ENCODE peak calls at places on chromosomes 7 and 10, in nine cellular contexts. D, Z, J, K, I, G, L, X and Y are unnamed samples.

GRCh38 chr7:152924826-152925411 is 165.4 kb downstream of the ACTR3B start:
- DNase-seq in D (no peak), Z (no peak), J (no peak), K (no peak), I (no peak), G (no peak), L (no peak), X (no peak), Y (no peak)

GRCh38 chr7:5780801-5781496 is 514 bp downstream of the RNF216 start:
- DNase-seq in D (no peak), Z (no peak), J (peak; percentile 62), K (peak; percentile 91), I (no peak), G (peak; percentile 21), L (peak; percentile 60), X (peak; percentile 22), Y (peak; percentile 73)

GRCh38 chr10:47349941-47350371 is 1.8 kb downstream of the RBP3 start:
- DNase-seq in D (no peak), Z (no peak), J (no peak), K (peak; percentile 69), I (no peak), G (no peak), L (no peak), X (no peak), Y (peak; percentile 74)

GRCh38 chr7:151537818-151538561 is 18.3 kb upstream of the RHEB start:
- DNase-seq in D (no peak), Z (no peak), J (no peak), K (no peak), I (no peak), G (no peak), L (no peak), X (no peak), Y (no peak)

GRCh38 chr10:71737356-71738172 is 18.0 kb upstream of the C10orf105 start:
- DNase-seq in D (no peak), Z (no peak), J (no peak), K (no peak), I (no peak), G (no peak), L (no peak), X (no peak), Y (no peak)

GRCh38 chr7:1767524-1767923 is 97.4 kb downstream of the ELFN1 start:
- DNase-seq in D (no peak), Z (no peak), J (no peak), K (no peak), I (no peak), G (no peak), L (no peak), X (no peak), Y (peak; percentile 38)

GRCh38 chr10:89122431-89123066 is 84.6 kb downstream of the CH25H start:
- DNase-seq in D (no peak), Z (no peak), J (peak; percentile 12), K (no peak), I (no peak), G (peak; percentile 20), L (no peak), X (no peak), Y (no peak)

GRCh38 chr7:1920266-1920681 is 250.2 kb downstream of the ELFN1 start:
- DNase-seq in D (no peak), Z (peak; percentile 72), J (no peak), K (peak; percentile 84), I (no peak), G (no peak), L (peak; percentile 14), X (peak; percentile 55), Y (no peak)

GRCh38 chr7:51645298-51645697 is 328.7 kb upstream of the COBL start:
- DNase-seq in D (no peak), Z (no peak), J (no peak), K (no peak), I (peak; percentile 66), G (no peak), L (no peak), X (no peak), Y (no peak)

GRCh38 chr10:125734823-125735222 is 15.3 kb downstream of the EDRF1 start:
- DNase-seq in D (no peak), Z (no peak), J (no peak), K (no peak), I (no peak), G (no peak), L (no peak), X (no peak), Y (no peak)

GRCh38 chr10:127976701-127977367 is 69.9 kb downstream of the PTPRE start:
- DNase-seq in D (no peak), Z (no peak), J (peak; percentile 79), K (no peak), I (no peak), G (no peak), L (no peak), X (no peak), Y (no peak)

GRCh38 chr7:45238806-45239205 is 81.2 kb downstream of the RAMP3 start:
- DNase-seq in D (no peak), Z (no peak), J (no peak), K (no peak), I (no peak), G (peak; percentile 21), L (no peak), X (no peak), Y (no peak)

GRCh38 chr7:44563171-44563679 is 10.5 kb downstream of the DDX56 start:
- DNase-seq in D (no peak), Z (no peak), J (no peak), K (peak; percentile 64), I (no peak), G (no peak), L (no peak), X (no peak), Y (no peak)

GRCh38 chr10:4678951-4679671 is 146.9 kb upstream of the AKR1E2 start:
- DNase-seq in D (no peak), Z (no peak), J (no peak), K (no peak), I (no peak), G (no peak), L (no peak), X (no peak), Y (no peak)

GRCh38 chr7:94284120-94284519 is 110.6 kb upstream of the COL1A2 start:
- DNase-seq in D (no peak), Z (no peak), J (no peak), K (no peak), I (no peak), G (no peak), L (no peak), X (no peak), Y (no peak)

GRCh38 chr7:1149351-1149794 is 10.6 kb downstream of the ZFAND2A start:
- DNase-seq in D (no peak), Z (no peak), J (no peak), K (peak; percentile 63), I (no peak), G (no peak), L (no peak), X (no peak), Y (peak; percentile 27)

DNA sequence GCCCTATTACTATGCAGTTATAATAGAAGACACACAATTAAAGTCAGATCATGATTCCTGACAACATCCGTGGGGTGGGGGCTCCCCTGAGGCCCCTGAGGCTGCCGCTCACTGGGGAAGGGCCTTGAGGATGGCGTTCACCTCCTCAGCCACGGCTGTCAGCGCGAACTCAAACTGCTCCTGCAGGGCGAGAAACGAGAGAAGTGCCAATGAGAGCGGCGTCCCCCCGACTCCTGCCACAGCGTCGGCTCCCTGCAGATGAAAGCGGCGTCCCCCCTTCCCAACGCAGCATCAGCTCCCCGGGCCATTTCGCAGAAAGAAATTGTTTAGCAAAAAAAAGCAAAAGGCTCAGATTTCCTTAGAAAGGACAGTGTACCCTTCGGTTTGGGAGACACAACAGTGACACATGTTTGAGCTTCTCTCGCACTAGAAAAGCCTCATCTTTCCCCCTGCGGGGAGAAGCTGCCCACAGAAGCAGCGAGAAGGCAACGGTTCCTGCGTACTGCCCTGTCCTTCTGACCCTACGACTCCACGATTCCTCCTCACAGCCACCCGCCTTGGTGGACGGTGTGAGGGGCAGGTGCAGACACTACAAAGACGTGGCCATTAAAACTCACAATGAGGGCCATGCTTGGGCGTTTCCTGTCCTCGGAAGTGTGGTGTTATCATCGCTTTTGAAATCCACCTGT is 203.9 kb downstream of the DNAJB6 start:
- DNase-seq in D (no peak), Z (no peak), J (no peak), K (peak; percentile 65), I (no peak), G (no peak), L (no peak), X (no peak), Y (no peak)
- H3K9me3 ChIP-seq in D (no peaks in the 10 kb centered on the region), Z (no peaks in the 10 kb centered on the region), J (peaks cover 5% of the 10 kb centered on the region), K (no peaks in the 10 kb centered on the region), I (no peaks in the 10 kb centered on the region), G (no peaks in the 10 kb centered on the region), L (no peaks in the 10 kb centered on the region), X (no peaks in the 10 kb centered on the region), Y (no peaks in the 10 kb centered on the region)

DNA sequence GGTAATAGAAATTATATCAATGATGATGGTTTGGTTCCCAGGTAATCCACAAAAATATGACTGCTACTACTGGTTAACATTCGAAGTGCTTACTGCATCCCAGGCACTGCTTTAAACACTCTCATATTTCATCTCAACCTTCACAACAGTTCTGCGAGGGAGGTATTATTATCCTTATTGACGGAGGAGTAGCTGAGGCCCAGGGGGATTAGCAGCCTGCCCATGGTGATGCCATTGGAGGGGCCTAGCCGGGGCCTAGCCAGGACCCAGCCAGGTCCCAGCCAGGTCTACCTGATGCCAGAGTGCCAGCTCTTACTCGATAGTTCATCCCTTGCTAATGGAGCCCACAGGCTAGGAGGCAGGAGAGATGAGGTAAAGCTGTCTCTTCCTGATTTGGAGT is 217.1 kb downstream of the FAM107B start:
- DNase-seq in D (no peak), Z (no peak), J (no peak), K (no peak), I (no peak), G (no peak), L (no peak), X (no peak), Y (no peak)
- H3K4me1 ChIP-seq in D (no peaks in the 10 kb centered on the region), Z (peaks cover 99% of the 10 kb centered on the region), J (peaks cover 14% of the 10 kb centered on the region), K (peaks cover 90% of the 10 kb centered on the region), I (no peaks in the 10 kb centered on the region), G (peaks cover 63% of the 10 kb centered on the region), L (peaks cover 20% of the 10 kb centered on the region), X (peaks cover 37% of the 10 kb centered on the region), Y (no peaks in the 10 kb centered on the region)

DNA sequence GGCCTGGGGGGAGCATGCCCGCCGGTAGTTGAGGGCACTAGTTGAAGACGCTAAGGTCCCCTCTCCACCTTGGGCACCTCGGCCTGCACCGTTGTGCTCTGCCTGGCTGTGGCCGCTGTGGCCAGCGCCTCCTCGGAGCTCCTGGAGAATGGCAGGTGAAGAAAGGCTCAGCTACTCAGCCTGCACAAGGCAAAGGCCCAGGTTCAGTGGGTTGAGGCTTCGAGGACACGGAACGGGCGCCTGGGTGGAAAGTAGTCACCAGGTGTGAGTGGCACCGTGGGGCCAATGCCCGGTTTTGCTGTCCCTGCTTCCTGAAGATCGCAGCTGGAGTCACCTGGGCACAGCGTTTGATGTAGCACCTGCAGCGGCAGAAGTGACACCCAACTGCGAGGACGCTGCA is 12.4 kb upstream of the ZNF716 start:
- DNase-seq in D (no peak), Z (no peak), J (no peak), K (no peak), I (no peak), G (no peak), L (no peak), X (no peak), Y (no peak)
- H3K9me3 ChIP-seq in D (no peaks in the 10 kb centered on the region), Z (no peaks in the 10 kb centered on the region), J (peaks cover 34% of the 10 kb centered on the region), K (peaks cover 62% of the 10 kb centered on the region), I (no peaks in the 10 kb centered on the region), G (peaks cover 12% of the 10 kb centered on the region), L (no peaks in the 10 kb centered on the region), X (no peaks in the 10 kb centered on the region), Y (no peaks in the 10 kb centered on the region)

DNA sequence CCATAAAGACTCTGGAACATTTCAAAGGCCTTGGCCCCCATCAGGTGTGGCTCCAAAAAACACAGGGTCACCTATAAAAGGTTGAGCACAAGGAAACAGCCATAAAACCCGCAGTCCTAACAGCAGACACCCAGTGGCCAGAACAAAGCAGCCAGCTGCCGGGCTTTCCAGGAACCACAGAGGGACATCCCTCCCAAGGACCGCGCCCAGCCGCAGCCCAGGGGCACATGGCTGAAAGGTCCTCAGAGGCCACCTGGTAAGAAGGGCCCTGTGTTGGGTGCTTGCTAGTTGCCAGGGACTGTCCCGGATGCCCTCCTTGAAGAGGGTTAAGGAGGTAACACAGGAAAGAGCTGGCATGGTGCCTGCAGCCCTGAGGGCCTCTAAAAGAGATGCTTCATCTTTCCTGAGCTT is 32.7 kb downstream of the KCNMA1 start:
- DNase-seq in D (no peak), Z (no peak), J (no peak), K (no peak), I (no peak), G (peak; percentile 71), L (no peak), X (no peak), Y (no peak)
- H3K4me1 ChIP-seq in D (peaks cover 75% of the 10 kb centered on the region), Z (no peaks in the 10 kb centered on the region), J (peaks cover 17% of the 10 kb centered on the region), K (peaks cover 25% of the 10 kb centered on the region), I (peaks cover 4% of the 10 kb centered on the region), G (peaks cover 61% of the 10 kb centered on the region), L (no peaks in the 10 kb centered on the region), X (peaks cover 32% of the 10 kb centered on the region), Y (peaks cover under 1% of the 10 kb centered on the region)